ENCODE peak calls at places on chromosomes 5 and 9, in seven cellular contexts. X is SK-N-DZ, D is ascending aorta, P is T1000, B is NCI-H2029 treated with DMSO at 0.1 percent for 48 hours, A is bronchial epithelial cell, S is GM23338. Q is an unnamed sample.

GRCh38 chr9:116288658-116289057 is 135.1 kb downstream of the PAPPA start:
- DNase-seq in X (no peak), D (no peak), P (peak; percentile 78), B (no peak), A (peak; percentile 67), S (no peak), Q (no peak)

GRCh38 chr9:110069326-110070248 is 138.4 kb downstream of the C9orf152 start:
- DNase-seq in X (no peak), D (peak; percentile 77), P (peak; percentile 54), B (no peak), A (peak; percentile 69), S (no peak), Q (no peak)

GRCh38 chr5:74342948-74343682 is 297.4 kb downstream of the ENC1 start:
- DNase-seq in X (no peak), D (no peak), P (no peak), B (no peak), A (peak; percentile 89), S (no peak), Q (no peak)

GRCh38 chr5:96931605-96932004 is 4.3 kb upstream of the LNPEP start:
- DNase-seq in X (no peak), D (no peak), P (no peak), B (no peak), A (no peak), S (no peak), Q (no peak)

GRCh38 chr9:79670269-79670961 is 98.7 kb downstream of the TLE4 start:
- DNase-seq in X (no peak), D (no peak), P (no peak), B (no peak), A (peak; percentile 100), S (no peak), Q (no peak)

GRCh38 chr9:131657890-131658752 is 81.8 kb downstream of the RAPGEF1 start:
- DNase-seq in X (no peak), D (no peak), P (peak; percentile 16), B (no peak), A (peak; percentile 97), S (no peak), Q (no peak)

GRCh38 chr5:5341531-5342292 is 80.8 kb upstream of the ICE1 start:
- DNase-seq in X (no peak), D (no peak), P (no peak), B (no peak), A (peak; percentile 17), S (no peak), Q (no peak)

GRCh38 chr5:169796731-169797130 is 159.7 kb downstream of the DOCK2 start:
- DNase-seq in X (no peak), D (no peak), P (no peak), B (no peak), A (peak; percentile 23), S (no peak), Q (no peak)

GRCh38 chr5:54678737-54679136 is 161.2 kb downstream of the SNX18 start:
- DNase-seq in X (no peak), D (no peak), P (no peak), B (no peak), A (no peak), S (no peak), Q (no peak)

GRCh38 chr5:35656721-35657120 is 39.1 kb downstream of the SPEF2 start:
- DNase-seq in X (no peak), D (no peak), P (no peak), B (no peak), A (no peak), S (peak; percentile 62), Q (no peak)

GRCh38 chr9:27247756-27248155 is 49.2 kb downstream of the EQTN start:
- DNase-seq in X (peak; percentile 0), D (no peak), P (peak; percentile 43), B (peak; percentile 1), A (peak; percentile 75), S (peak; percentile 82), Q (no peak)

GRCh38 chr5:127761869-127762268 is 58.7 kb downstream of the CCDC192 start:
- DNase-seq in X (no peak), D (no peak), P (no peak), B (no peak), A (no peak), S (no peak), Q (no peak)

GRCh38 chr5:171647900-171648253 is 137.7 kb upstream of the SMIM23 start:
- DNase-seq in X (no peak), D (no peak), P (no peak), B (no peak), A (no peak), S (no peak), Q (no peak)

GRCh38 chr5:54936201-54936600 is 49.2 kb downstream of the ESM1 start:
- DNase-seq in X (no peak), D (no peak), P (no peak), B (peak; percentile 43), A (no peak), S (no peak), Q (no peak)

GRCh38 chr9:109454601-109455155 is 43.4 kb downstream of the PTPN3 start:
- DNase-seq in X (no peak), D (no peak), P (no peak), B (no peak), A (no peak), S (no peak), Q (no peak)

GRCh38 chr5:135458921-135459331 is 6.8 kb upstream of the TIFAB start:
- DNase-seq in X (no peak), D (no peak), P (peak; percentile 45), B (no peak), A (peak; percentile 52), S (no peak), Q (no peak)

GRCh38 chr9:138046641-138047301 is 169.2 kb downstream of the CACNA1B start:
- DNase-seq in X (no peak), D (peak; percentile 41), P (no peak), B (no peak), A (no peak), S (no peak), Q (no peak)

GRCh38 chr9:33453286-33453882 is 6.0 kb upstream of the AQP3 start:
- DNase-seq in X (no peak), D (no peak), P (no peak), B (no peak), A (no peak), S (no peak), Q (no peak)

GRCh38 chr5:1547655-1548054 is 23.9 kb upstream of the LPCAT1 start:
- DNase-seq in X (no peak), D (no peak), P (no peak), B (no peak), A (no peak), S (no peak), Q (no peak)

GRCh38 chr5:6493681-6494454 is 45.2 kb downstream of the UBE2QL1 start:
- DNase-seq in X (no peak), D (no peak), P (no peak), B (no peak), A (no peak), S (no peak), Q (no peak)

GRCh38 chr5:157004893-157005551 is 42.0 kb upstream of the TIMD4 start:
- DNase-seq in X (no peak), D (no peak), P (no peak), B (no peak), A (no peak), S (no peak), Q (no peak)

GRCh38 chr5:60844429-60844890 is 391 bp upstream of the ELOVL7 start:
- DNase-seq in X (peak; percentile 11), D (no peak), P (peak; percentile 32), B (no peak), A (peak; percentile 63), S (peak; percentile 71), Q (no peak)

GRCh38 chr5:136054133-136054996 is 25.6 kb downstream of the TGFBI start:
- DNase-seq in X (no peak), D (no peak), P (no peak), B (no peak), A (no peak), S (no peak), Q (no peak)

GRCh38 chr9:115262477-115262876 is 144.5 kb upstream of the TNC start:
- DNase-seq in X (no peak), D (no peak), P (peak; percentile 82), B (peak; percentile 90), A (peak; percentile 100), S (no peak), Q (peak; percentile 38)

GRCh38 chr5:57937025-57937424 is 454.4 kb upstream of the ACTBL2 start:
- DNase-seq in X (no peak), D (no peak), P (no peak), B (no peak), A (no peak), S (no peak), Q (no peak)

GRCh38 chr5:97102010-97102470 is 40.4 kb downstream of the LIX1 start:
- DNase-seq in X (peak; percentile 61), D (no peak), P (peak; percentile 57), B (no peak), A (no peak), S (peak; percentile 63), Q (no peak)

GRCh38 chr9:120985759-120986353 is 59.3 kb upstream of the TRAF1 start:
- DNase-seq in X (peak; percentile 60), D (no peak), P (no peak), B (no peak), A (peak; percentile 54), S (peak; percentile 75), Q (no peak)

GRCh38 chr9:126375386-126375785 is 48.8 kb downstream of the MVB12B start:
- DNase-seq in X (no peak), D (no peak), P (no peak), B (no peak), A (peak; percentile 33), S (peak; percentile 38), Q (no peak)

GRCh38 chr5:66596791-66597757 is 881 bp downstream of the MAST4 start:
- DNase-seq in X (peak; percentile 69), D (no peak), P (no peak), B (peak; percentile 32), A (peak; percentile 60), S (peak; percentile 53), Q (no peak)

GRCh38 chr5:76457685-76458491 is 54.8 kb downstream of the IQGAP2 start:
- DNase-seq in X (no peak), D (no peak), P (no peak), B (no peak), A (no peak), S (peak; percentile 40), Q (no peak)

GRCh38 chr5:132190161-132190817 is 37.4 kb downstream of the P4HA2 start:
- DNase-seq in X (peak; percentile 82), D (no peak), P (no peak), B (peak; percentile 75), A (peak; percentile 67), S (peak; percentile 91), Q (peak; percentile 13)

GRCh38 chr5:137708796-137709559 is 26.9 kb downstream of the KLHL3 start:
- DNase-seq in X (no peak), D (no peak), P (no peak), B (peak; percentile 88), A (no peak), S (no peak), Q (peak; percentile 43)